ENCODE peak calls at places on chromosomes 11 and 22, in four cellular contexts. T is anterior cingulate cortex, A is GM13976, X is pancreas. L is an unnamed sample.
A peak's percentile ranks its signal among the peaks of the same experiment; 100 is the strongest.

GRCh38 chr11:76172583-76172982 is 33.7 kb downstream of the WNT11 start:
- DNase-seq in X (no peak), A (no peak), T (no peak), L (no peak)

GRCh38 chr22:27698830-27699229 is 102.7 kb downstream of the MN1 start:
- DNase-seq in X (no peak), A (no peak), T (no peak), L (no peak)

GRCh38 chr11:116890193-116890592 is 52.8 kb upstream of the APOA1 start:
- DNase-seq in A (no peak), T (no peak), X (no peak), L (no peak)

GRCh38 chr11:116829525-116830183 is at the start of gene APOC3:
- DNase-seq in T (no peak), X (no peak), A (no peak), L (no peak)

GRCh38 chr11:9231848-9232177 is 33.3 kb downstream of the DENND5A start:
- DNase-seq in A (peak; percentile 67), X (no peak), T (no peak), L (no peak)

GRCh38 chr11:32310218-32310601 is 125.1 kb downstream of the WT1 start:
- DNase-seq in T (no peak), X (no peak), A (no peak), L (no peak)

GRCh38 chr11:128039140-128040021 is 548.0 kb downstream of the ETS1 start:
- DNase-seq in A (no peak), T (no peak), X (peak; percentile 16), L (peak; percentile 21)

GRCh38 chr22:18035740-18036139 is 11.4 kb upstream of the MICAL3 start:
- DNase-seq in A (no peak), T (no peak), X (peak; percentile 57), L (no peak)

GRCh38 chr22:37457093-37457893 is 28.9 kb downstream of the MFNG start:
- DNase-seq in T (no peak), X (peak; percentile 75), A (peak; percentile 89), L (peak; percentile 61)

GRCh38 chr11:119584193-119585037 is 144.6 kb downstream of the NECTIN1 start:
- DNase-seq in A (no peak), X (peak; percentile 53), T (peak; percentile 55), L (no peak)

GRCh38 chr11:8017071-8017470 is 29.9 kb downstream of the EIF3F start:
- DNase-seq in T (no peak), A (no peak), X (no peak), L (no peak)

GRCh38 chr11:67561971-67562560 is 21.5 kb upstream of the GSTP1 start:
- DNase-seq in X (no peak), T (no peak), A (peak; percentile 79), L (no peak)

GRCh38 chr11:21893468-21893867 is 299.4 kb upstream of the ANO5 start:
- DNase-seq in X (no peak), A (no peak), T (no peak), L (no peak)

GRCh38 chr11:66800720-66801428 is 42.4 kb upstream of the RCE1 start:
- DNase-seq in X (no peak), A (peak; percentile 49), T (no peak), L (no peak)

GRCh38 chr22:46432164-46433068 is 96.9 kb downstream of the TRMU start:
- DNase-seq in A (peak; percentile 79), X (no peak), T (no peak), L (no peak)

GRCh38 chr11:56700919-56701485 is 2.1 kb downstream of the OR9G1 start:
- DNase-seq in T (no peak), A (no peak), X (no peak), L (no peak)

GRCh38 chr11:19110290-19110689 is 6.7 kb upstream of the ZDHHC13 start:
- DNase-seq in X (peak; percentile 30), T (no peak), A (no peak), L (peak; percentile 47)

GRCh38 chr11:35918716-35919115 is 25.1 kb upstream of the LDLRAD3 start:
- DNase-seq in A (no peak), T (no peak), X (no peak), L (no peak)

GRCh38 chr11:90218606-90219005 is 4.2 kb downstream of the CHORDC1 start:
- DNase-seq in A (no peak), X (no peak), T (no peak), L (peak; percentile 13)

GRCh38 chr11:35243774-35244173 is 104.8 kb downstream of the CD44 start:
- DNase-seq in X (peak; percentile 39), A (no peak), T (no peak), L (no peak)

GRCh38 chr11:28259177-28259843 is 151.1 kb downstream of the METTL15 start:
- DNase-seq in X (no peak), A (no peak), T (no peak), L (no peak)

GRCh38 chr11:7592706-7593105 is 78.9 kb downstream of the PPFIBP2 start:
- DNase-seq in T (no peak), A (no peak), X (peak; percentile 43), L (peak; percentile 44)

GRCh38 chr11:87878373-87878779 is 296.9 kb downstream of the RAB38 start:
- DNase-seq in X (no peak), A (no peak), T (no peak), L (no peak)

GRCh38 chr22:29641052-29641780 is 37.8 kb downstream of the NF2 start:
- DNase-seq in A (no peak), X (no peak), T (no peak), L (no peak)

GRCh38 chr22:25192406-25192805 is 7.3 kb upstream of the CRYBB3 start:
- DNase-seq in X (no peak), A (no peak), T (no peak), L (no peak)

GRCh38 chr22:22959147-22959827 is 71.7 kb downstream of the IGLL5 start:
- DNase-seq in X (peak; percentile 46), T (peak; percentile 56), A (peak; percentile 51), L (peak; percentile 45)

GRCh38 chr22:20206709-20207215 is 55.9 kb upstream of the CCDC188 start:
- DNase-seq in T (no peak), X (no peak), A (no peak), L (no peak)

GRCh38 chr22:49667236-49667635 is 160.4 kb downstream of the BRD1 start:
- DNase-seq in T (no peak), A (no peak), X (no peak), L (peak; percentile 46)

GRCh38 chr11:68677432-68677831 is 6.9 kb upstream of the GAL start:
- DNase-seq in T (no peak), A (no peak), X (peak; percentile 50), L (peak; percentile 61)

GRCh38 chr22:21020802-21021429 is 6.0 kb downstream of the P2RX6 start:
- DNase-seq in T (no peak), X (no peak), A (peak; percentile 75), L (no peak)

GRCh38 chr11:102592634-102593581 is 32.2 kb downstream of the MMP20 start:
- DNase-seq in T (no peak), X (no peak), A (no peak), L (no peak)

GRCh38 chr11:111329306-111330204 is 31.2 kb downstream of the POU2AF3 start:
- DNase-seq in A (no peak), T (peak; percentile 29), X (peak; percentile 73), L (peak; percentile 48)

GRCh38 chr11:70537576-70538571 is 139.5 kb downstream of the CTTN start:
- DNase-seq in A (no peak), X (no peak), T (no peak), L (no peak)

GRCh38 chr22:23495614-23496444 is 84.3 kb downstream of the IGLL1 start:
- DNase-seq in A (no peak), T (no peak), X (no peak), L (no peak)